ENCODE peak calls at places on chromosomes 4 and X, in five cellular contexts. J is AG09309, H is cardiac muscle cell, Y is brain microvascular endothelial cell, E is breast epithelium. Z is an unnamed sample.
A peak's percentile ranks its signal among the peaks of the same experiment; 100 is the strongest.

GRCh38 chrX:38999967-39000745 is 198.9 kb downstream of the MID1IP1 start:
- DNase-seq in J (no peak), H (no peak), Y (no peak), E (no peak), Z (peak; percentile 35)

GRCh38 chrX:68647156-68647957 is at the start of gene STARD8:
- DNase-seq in J (no peak), H (peak; percentile 66), Y (peak; percentile 11), E (no peak), Z (no peak)

GRCh38 chr4:173200103-173200502 is 31.5 kb downstream of the GALNT7 start:
- DNase-seq in J (no peak), H (no peak), Y (no peak), E (no peak), Z (no peak)

GRCh38 chrX:72308566-72309296 is 3.0 kb upstream of the CITED1 start:
- DNase-seq in J (no peak), H (peak; percentile 76), Y (peak; percentile 63), E (peak; percentile 30), Z (no peak)

GRCh38 chr4:64625438-64625837 is 216.2 kb upstream of the TECRL start:
- DNase-seq in J (no peak), H (no peak), Y (no peak), E (no peak), Z (no peak)

GRCh38 chr4:3422241-3422801 is 19.4 kb upstream of the HGFAC start:
- DNase-seq in J (no peak), H (no peak), Y (no peak), E (no peak), Z (no peak)

GRCh38 chr4:170465434-170465833 is 375.7 kb upstream of the AADAT start:
- DNase-seq in J (no peak), H (no peak), Y (no peak), E (no peak), Z (no peak)

GRCh38 chr4:62161446-62161845 is 961.3 kb downstream of the ADGRL3 start:
- DNase-seq in J (no peak), H (no peak), Y (no peak), E (no peak), Z (no peak)

GRCh38 chrX:111854778-111855490 is 21.0 kb upstream of the TRPC5OS start:
- DNase-seq in J (no peak), H (no peak), Y (no peak), E (no peak), Z (no peak)

GRCh38 chrX:153970398-153971123 is 1.1 kb downstream of the HCFC1 start:
- DNase-seq in J (peak; percentile 34), H (peak; percentile 78), Y (peak; percentile 35), E (no peak), Z (no peak)

GRCh38 chr4:149997881-149998421 is 80.3 kb upstream of the DCLK2 start:
- DNase-seq in J (no peak), H (no peak), Y (no peak), E (no peak), Z (no peak)

GRCh38 chr4:173752610-173753009 is 222.6 kb upstream of the HAND2 start:
- DNase-seq in J (no peak), H (peak; percentile 38), Y (no peak), E (no peak), Z (no peak)

GRCh38 chrX:73069365-73070035 is 9.8 kb downstream of the PABPC1L2A start:
- DNase-seq in J (no peak), H (no peak), Y (no peak), E (no peak), Z (no peak)

GRCh38 chr4:140807491-140808257 is 51.5 kb upstream of the TBC1D9 start:
- DNase-seq in J (no peak), H (no peak), Y (peak; percentile 11), E (no peak), Z (no peak)

GRCh38 chr4:6233943-6234342 is 33.6 kb upstream of the JAKMIP1 start:
- DNase-seq in J (no peak), H (no peak), Y (no peak), E (no peak), Z (no peak)

GRCh38 chrX:153818571-153819397 is 11.6 kb downstream of the PDZD4 start:
- DNase-seq in J (no peak), H (peak; percentile 12), Y (no peak), E (no peak), Z (no peak)

GRCh38 chrX:29461039-29461438 is 754.3 kb upstream of the MAGEB2 start:
- DNase-seq in J (no peak), H (no peak), Y (no peak), E (no peak), Z (no peak)

GRCh38 chrX:140439455-140439854 is 65.4 kb downstream of the SOX3 start:
- DNase-seq in J (no peak), H (no peak), Y (no peak), E (no peak), Z (no peak)

GRCh38 chr4:153538408-153539057 is 72.4 kb downstream of the TMEM131L start:
- DNase-seq in J (no peak), H (peak; percentile 68), Y (no peak), E (peak; percentile 25), Z (no peak)

GRCh38 chrX:15292861-15293260 is 22.6 kb downstream of the ASB11 start:
- DNase-seq in J (no peak), H (no peak), Y (no peak), E (no peak), Z (no peak)

GRCh38 chr4:182085051-182085480 is 158.1 kb upstream of the TENM3 start:
- DNase-seq in J (no peak), H (no peak), Y (peak; percentile 29), E (no peak), Z (no peak)

GRCh38 chr4:145481164-145481941 is at the start of gene SMAD1:
- DNase-seq in J (peak; percentile 53), H (peak; percentile 94), Y (peak; percentile 76), E (peak; percentile 72), Z (peak; percentile 87)

GRCh38 chr4:182683666-182684065 is 233.5 kb downstream of the DCTD start:
- DNase-seq in J (no peak), H (peak; percentile 38), Y (no peak), E (no peak), Z (no peak)

GRCh38 chrX:100817340-100817739 is 2.9 kb upstream of the CSTF2 start:
- DNase-seq in J (no peak), H (no peak), Y (no peak), E (no peak), Z (no peak)

GRCh38 chr4:185950891-185951290 is 118.1 kb upstream of the TLR3 start:
- DNase-seq in J (no peak), H (no peak), Y (peak; percentile 64), E (no peak), Z (no peak)

GRCh38 chr4:183139058-183139740 is 40.1 kb downstream of the WWC2 start:
- DNase-seq in J (no peak), H (no peak), Y (no peak), E (no peak), Z (no peak)

GRCh38 chr4:43682551-43682950 is 766.1 kb downstream of the KCTD8 start:
- DNase-seq in J (no peak), H (no peak), Y (no peak), E (no peak), Z (no peak)

GRCh38 chr4:43680416-43680815 is 768.2 kb downstream of the KCTD8 start:
- DNase-seq in J (no peak), H (no peak), Y (no peak), E (no peak), Z (no peak)
- H3K4me3 ChIP-seq in J (no peak overlapping the region), H (no peak overlapping the region), Y (no peak overlapping the region), E (no peak overlapping the region), Z (no peak overlapping the region)

GRCh38 chr4:8607603-8608481 is 15.3 kb downstream of the CPZ start:
- DNase-seq in J (no peak), H (peak; percentile 22), Y (no peak), E (no peak), Z (no peak)

GRCh38 chr4:8608714-8609391 is 16.3 kb downstream of the CPZ start:
- DNase-seq in J (no peak), H (no peak), Y (no peak), E (no peak), Z (no peak)

GRCh38 chr4:8606476-8606875 is 13.9 kb downstream of the CPZ start:
- DNase-seq in J (no peak), H (no peak), Y (no peak), E (no peak), Z (no peak)

GRCh38 chr4:8605289-8605688 is 12.7 kb downstream of the CPZ start:
- DNase-seq in J (no peak), H (no peak), Y (no peak), E (no peak), Z (no peak)

DNA sequence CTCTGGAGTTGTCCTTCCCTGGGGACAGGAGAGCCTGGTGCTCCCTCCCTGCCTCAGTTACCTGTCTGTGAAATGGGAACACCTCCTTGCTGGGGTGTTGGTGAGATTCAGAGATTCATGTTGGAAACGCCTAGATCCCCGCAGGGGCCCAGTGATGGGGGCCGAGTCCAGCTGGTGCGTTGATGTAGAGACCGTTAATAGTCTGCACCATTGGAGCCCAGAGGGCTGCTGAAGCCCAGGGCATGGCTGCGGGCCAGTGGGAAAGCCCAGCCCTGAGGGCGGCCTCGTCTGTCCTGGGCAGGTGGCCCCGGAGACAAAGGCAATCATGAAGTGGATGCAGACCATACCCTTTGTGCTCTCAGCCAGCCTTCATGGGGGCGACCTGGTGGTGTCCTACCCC is 14.4 kb downstream of the CPZ start:
- DNase-seq in J (no peak), H (no peak), Y (no peak), E (no peak), Z (no peak)
- H3K4me3 ChIP-seq in J (no peak overlapping the region), H (no peak overlapping the region), Y (no peak overlapping the region), E (no peak overlapping the region), Z (no peak overlapping the region)

DNA sequence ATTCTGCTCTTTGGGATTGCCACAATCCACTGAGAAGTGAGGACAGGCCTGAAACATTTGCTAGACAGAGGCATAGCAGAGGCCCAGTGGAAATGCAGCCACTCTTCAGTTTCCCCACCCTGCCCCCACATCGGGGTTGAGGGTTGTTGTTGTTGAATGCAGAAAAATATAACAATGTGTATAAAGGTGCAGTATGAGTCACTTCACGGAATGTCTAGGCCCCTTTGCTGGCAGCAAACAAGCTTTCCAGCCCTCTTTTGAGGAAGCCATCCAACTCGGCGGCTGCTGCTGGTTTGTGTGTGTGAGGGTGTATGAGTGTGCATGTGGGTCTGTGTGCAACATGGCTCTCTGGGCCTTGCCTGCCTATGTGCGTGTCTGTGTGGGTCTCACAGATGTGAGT is 8.1 kb upstream of the ELF4 start:
- DNase-seq in J (no peak), H (peak; percentile 86), Y (peak; percentile 54), E (no peak), Z (no peak)
- H3K4me3 ChIP-seq in J (no peak overlapping the region), H (no peak overlapping the region), Y (no peak overlapping the region), E (no peak overlapping the region), Z (no peak overlapping the region)

DNA sequence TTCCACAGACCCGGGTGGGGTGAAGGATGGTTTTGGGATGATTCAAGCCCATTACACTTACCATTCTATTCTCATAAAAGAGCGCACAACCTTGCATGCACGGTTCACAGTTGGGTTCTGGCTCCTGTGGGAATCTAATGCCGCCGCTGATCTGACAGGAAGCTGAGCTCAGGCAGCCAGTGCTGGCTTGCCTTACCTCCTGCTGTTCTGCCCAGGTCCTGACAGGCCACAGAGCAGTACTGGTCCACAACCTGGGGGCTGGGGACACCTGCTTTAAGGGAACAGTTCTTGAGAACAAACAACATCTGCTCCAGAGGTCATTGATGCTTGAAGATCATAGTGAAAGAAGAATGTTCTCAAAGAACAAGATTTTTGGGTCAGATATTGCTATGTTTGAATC is 8.0 kb upstream of the HS3ST1 start:
- DNase-seq in J (no peak), H (no peak), Y (no peak), E (no peak), Z (no peak)
- H3K4me3 ChIP-seq in J (no peak overlapping the region), H (no peak overlapping the region), Y (no peak overlapping the region), E (no peak overlapping the region), Z (no peak overlapping the region)

Z was measured in gastrocnemius medialis.